ENCODE peak calls at places on chromosomes 2 and 18, in five cellular contexts. W is stimulated activated CD8-positive, alpha-beta memory T cell treated with anti-CD3 and anti-CD28 coated beads, Interleukin-4, amount 100 ng/mL, for 4 hours; F is HFFc6; N is stimulated activated CD4-positive, alpha-beta T cell treated with anti-CD3 and anti-CD28 coated beads, Interleukin-4, amount 100 ng/mL, for 24 hours; T is activated naive CD8-positive, alpha-beta T cell treated with anti-CD3 and anti-CD28 coated beads, Interleukin-2, amount 50 U/mL, for 24 hours. L is an unnamed sample.

GRCh38 chr2:134934641-134935040 is 16.0 kb downstream of the CCNT2 start:
- DNase-seq in N (no peak), F (no peak), W (no peak), T (no peak), L (no peak)

GRCh38 chr2:128260239-128261138 is 58.2 kb downstream of the HS6ST1 start:
- DNase-seq in W (no peak), T (no peak), N (no peak), F (peak), L (peak)

GRCh38 chr2:39631715-39632114 is 34.0 kb upstream of the TMEM178A start:
- DNase-seq in N (no peak), T (no peak), W (no peak), F (peak), L (no peak)

GRCh38 chr18:657311-657997 is at the start of gene TYMS:
- DNase-seq in T (peak), N (peak), W (no peak), F (peak), L (peak)

GRCh38 chr2:179331066-179331465 is 66.4 kb upstream of the SESTD1 start:
- DNase-seq in W (no peak), T (no peak), F (no peak), N (no peak), L (no peak)

GRCh38 chr2:159168707-159169106 is 117.8 kb downstream of the WDSUB1 start:
- DNase-seq in F (peak), N (no peak), W (no peak), T (no peak), L (peak)

GRCh38 chr2:65985986-65986385 is 448.9 kb upstream of the MEIS1 start:
- DNase-seq in N (no peak), W (no peak), F (no peak), T (no peak), L (no peak)

GRCh38 chr2:108492364-108492763 is 41.9 kb upstream of the LIMS1 start:
- DNase-seq in T (no peak), W (no peak), F (peak), N (no peak), L (peak)

GRCh38 chr2:127612111-127612822 is 33.7 kb upstream of the GPR17 start:
- DNase-seq in F (no peak), W (no peak), T (no peak), N (no peak), L (no peak)

GRCh38 chr2:105257981-105258380 is 16.4 kb downstream of the GPR45 start:
- DNase-seq in W (no peak), N (no peak), F (peak), T (no peak), L (no peak)

GRCh38 chr18:53004798-53005197 is 664.8 kb downstream of the DCC start:
- DNase-seq in W (no peak), T (no peak), F (no peak), N (no peak), L (peak)

GRCh38 chr2:200252661-200253067 is 53.8 kb upstream of the SPATS2L start:
- DNase-seq in F (peak), N (no peak), W (no peak), T (no peak), L (peak)

GRCh38 chr2:9087151-9087681 is 83.7 kb upstream of the MBOAT2 start:
- DNase-seq in T (no peak), W (no peak), F (peak), N (no peak), L (no peak)

GRCh38 chr2:20436716-20437470 is 10.0 kb upstream of the RHOB start:
- DNase-seq in T (no peak), F (no peak), W (no peak), N (no peak), L (no peak)

GRCh38 chr2:219554369-219554768 is 10.5 kb downstream of the TMEM198 start:
- DNase-seq in N (no peak), T (no peak), W (no peak), F (no peak), L (no peak)

GRCh38 chr2:134359367-134360081 is 105.7 kb downstream of the MGAT5 start:
- DNase-seq in N (no peak), T (no peak), W (no peak), F (no peak), L (no peak)

GRCh38 chr2:24973812-24974211 is 2.1 kb upstream of the DNAJC27 start:
- DNase-seq in W (no peak), N (no peak), T (no peak), F (no peak), L (peak)

GRCh38 chr2:171069286-171069956 is 91.3 kb downstream of the TLK1 start:
- DNase-seq in F (no peak), T (no peak), N (no peak), W (no peak), L (no peak)

GRCh38 chr2:186554450-186554849 is 35.4 kb upstream of the ITGAV start:
- DNase-seq in T (no peak), N (no peak), W (no peak), F (no peak), L (no peak)

GRCh38 chr2:239155806-239156480 is 244.9 kb downstream of the HDAC4 start:
- DNase-seq in W (no peak), F (no peak), T (no peak), N (no peak), L (no peak)

GRCh38 chr2:240564571-240565266 is 3.6 kb upstream of the RNPEPL1 start:
- DNase-seq in T (peak), F (peak), N (peak), W (no peak), L (no peak)

GRCh38 chr2:127049927-127050802 is 56.8 kb downstream of the BIN1 start:
- DNase-seq in T (peak), N (peak), W (no peak), F (no peak), L (peak)

GRCh38 chr2:159026170-159026569 is 57.7 kb downstream of the TANC1 start:
- DNase-seq in F (no peak), T (no peak), W (no peak), N (no peak), L (no peak)

GRCh38 chr2:112772322-112772721 is 7.9 kb upstream of the CKAP2L start:
- DNase-seq in T (no peak), W (no peak), F (no peak), N (no peak), L (no peak)

L was measured in mesendoderm.